ENCODE peak calls at places on chromosome 1, in ten cellular contexts. O is HTR-8/SVneo, N is endodermal cell, M is coronary artery, P is choroid plexus epithelial cell, A is testis, B is activated B cell treated with CpG ODN at 0.5 μM for 24 hours, I is NCI-H1417, E is keratinocyte, H is sciatic nerve. U is an unnamed sample.

GRCh38 chr1:18705811-18706210 is 75.2 kb downstream of the PAX7 start:
- DNase-seq in N (no peak), E (no peak), A (no peak), I (no peak), O (no peak), H (no peak), M (no peak), P (no peak), B (no peak), U (no peak)

GRCh38 chr1:33228935-33229487 is 27.3 kb upstream of the ZNF362 start:
- DNase-seq in B (no peak), O (peak), E (no peak), N (no peak), A (peak), I (no peak), P (peak), H (peak), M (no peak), U (no peak)

GRCh38 chr1:241611063-241611462 is 29.1 kb downstream of the CHML start:
- DNase-seq in O (peak), N (no peak), E (peak), B (no peak), P (peak), M (no peak), H (no peak), A (no peak), I (peak), U (peak)

GRCh38 chr1:4170548-4170947 is 270.5 kb upstream of the C1orf174 start:
- DNase-seq in E (no peak), N (no peak), H (no peak), O (no peak), M (peak), P (no peak), B (no peak), I (no peak), A (peak), U (no peak)

GRCh38 chr1:22105611-22106207 is 37.2 kb downstream of the WNT4 start:
- DNase-seq in P (peak), O (peak), A (peak), H (no peak), I (peak), B (no peak), M (no peak), N (no peak), E (peak), U (no peak)

GRCh38 chr1:245748246-245748645 is 593.5 kb downstream of the KIF26B start:
- DNase-seq in I (no peak), M (no peak), A (no peak), H (no peak), P (no peak), E (no peak), B (no peak), O (no peak), N (no peak), U (no peak)

GRCh38 chr1:241730031-241730430 is 78.0 kb downstream of the WDR64 start:
- DNase-seq in H (no peak), N (no peak), E (no peak), A (no peak), P (no peak), I (no peak), O (no peak), M (no peak), B (no peak), U (no peak)

GRCh38 chr1:151539321-151540020 is 638 bp upstream of the TUFT1 start:
- DNase-seq in H (peak), O (peak), I (peak), M (no peak), N (peak), B (no peak), A (peak), E (peak), P (peak), U (peak)

GRCh38 chr1:160836561-160836960 is 26.1 kb downstream of the CD244 start:
- DNase-seq in P (no peak), H (no peak), O (no peak), A (no peak), N (no peak), B (no peak), I (no peak), M (peak), E (no peak), U (no peak)

GRCh38 chr1:68116643-68117235 is 66.3 kb upstream of the DIRAS3 start:
- DNase-seq in P (peak), N (peak), O (peak), I (peak), A (peak), B (no peak), H (peak), E (no peak), M (no peak), U (no peak)

GRCh38 chr1:209839875-209840491 is 12.2 kb downstream of the UTP25 start:
- DNase-seq in M (no peak), A (no peak), H (no peak), P (peak), O (peak), I (no peak), N (no peak), B (no peak), E (peak), U (peak)

GRCh38 chr1:224635356-224635755 is 19.2 kb downstream of the CNIH3 start:
- DNase-seq in A (no peak), O (peak), M (no peak), H (no peak), N (no peak), P (peak), B (no peak), I (no peak), E (no peak), U (no peak)

GRCh38 chr1:27141266-27142003 is 13.5 kb downstream of the SLC9A1 start:
- DNase-seq in B (no peak), M (no peak), H (no peak), P (no peak), N (peak), E (no peak), A (no peak), I (peak), O (no peak), U (no peak)

GRCh38 chr1:207076181-207076949 is 12.3 kb upstream of the C4BPB start:
- DNase-seq in O (no peak), H (no peak), B (no peak), N (peak), E (no peak), I (no peak), M (no peak), P (peak), A (no peak), U (no peak)

GRCh38 chr1:24096009-24096736 is 15.8 kb downstream of the MYOM3 start:
- DNase-seq in N (no peak), E (no peak), B (no peak), I (no peak), P (no peak), A (no peak), O (no peak), H (no peak), M (no peak), U (no peak)

GRCh38 chr1:16226495-16227179 is 10.3 kb downstream of the CPLANE2 start:
- DNase-seq in N (peak), A (peak), M (no peak), B (no peak), P (peak), H (peak), O (no peak), E (no peak), I (no peak), U (no peak)

GRCh38 chr1:155912056-155912536 is 947 bp upstream of the RIT1 start:
- DNase-seq in M (no peak), N (peak), A (no peak), I (peak), E (no peak), O (no peak), B (no peak), H (no peak), P (no peak), U (no peak)

GRCh38 chr1:89262643-89263042 is 10.0 kb downstream of the GBP5 start:
- DNase-seq in H (no peak), E (no peak), A (no peak), M (no peak), B (no peak), P (peak), I (no peak), O (no peak), N (no peak), U (no peak)

U was measured in epithelial cell of prostate.